ENCODE peak calls at places on chromosomes 2 and 18, in six cellular contexts. E is HFF-Myc; J is kidney; M is nephron progenitor cell; O is epithelial cell of esophagus; W is CD8-positive, alpha-beta T cell. B is an unnamed sample.

GRCh38 chr2:9993490-9994165 is 42.1 kb downstream of the GRHL1 start:
- DNase-seq in E (no peak), M (no peak), O (no peak), J (no peak), W (no peak), B (no peak)

GRCh38 chr2:6692819-6693218 is 172.9 kb downstream of the CMPK2 start:
- DNase-seq in J (no peak), O (no peak), W (no peak), M (no peak), E (no peak), B (no peak)

GRCh38 chr2:46718797-46719196 is 196.8 kb downstream of the MCFD2 start:
- DNase-seq in O (no peak), J (no peak), E (no peak), M (no peak), W (no peak), B (no peak)

GRCh38 chr2:6025391-6025790 is 333.2 kb downstream of the SOX11 start:
- DNase-seq in O (no peak), W (no peak), J (no peak), M (no peak), E (no peak), B (no peak)

GRCh38 chr2:33118648-33119047 is 171.9 kb downstream of the LTBP1 start:
- DNase-seq in O (peak; percentile 24), W (no peak), J (no peak), E (no peak), M (no peak), B (no peak)

GRCh38 chr18:73366713-73367112 is 498.9 kb upstream of the NETO1 start:
- DNase-seq in M (no peak), O (no peak), W (no peak), E (no peak), J (no peak), B (no peak)

GRCh38 chr2:145800201-145801091 is 1280.5 kb upstream of the ZEB2 start:
- DNase-seq in J (no peak), E (no peak), O (peak; percentile 99), W (no peak), M (no peak), B (no peak)

GRCh38 chr2:214830794-214831346 is 21.4 kb upstream of the BARD1 start:
- DNase-seq in E (no peak), W (no peak), O (peak; percentile 59), J (no peak), M (no peak), B (peak; percentile 17)

GRCh38 chr18:22494771-22495170 is 77.1 kb upstream of the CTAGE1 start:
- DNase-seq in E (no peak), O (peak; percentile 35), M (no peak), W (no peak), J (no peak), B (no peak)

GRCh38 chr2:233811732-233812131 is 33.6 kb downstream of the MROH2A start:
- DNase-seq in J (peak; percentile 40), M (no peak), W (no peak), E (no peak), O (no peak), B (no peak)

GRCh38 chr18:8424917-8425725 is 184.1 kb upstream of the RAB12 start:
- DNase-seq in E (peak; percentile 49), J (no peak), O (peak; percentile 94), W (no peak), M (no peak), B (no peak)

GRCh38 chr2:241851325-241852115 is 7.2 kb downstream of the PDCD1 start:
- DNase-seq in J (no peak), E (no peak), O (no peak), M (no peak), W (no peak), B (no peak)

GRCh38 chr2:183610724-183611123 is 486.5 kb downstream of the NUP35 start:
- DNase-seq in E (no peak), O (no peak), J (no peak), W (no peak), M (no peak), B (no peak)

GRCh38 chr2:201857326-201857725 is 51.0 kb downstream of the CDK15 start:
- DNase-seq in J (no peak), W (no peak), M (no peak), E (no peak), O (no peak), B (no peak)

GRCh38 chr2:241772063-241772499 is 4.5 kb upstream of the GAL3ST2 start:
- DNase-seq in J (no peak), M (no peak), O (no peak), W (no peak), E (no peak), B (peak; percentile 50)

GRCh38 chr18:8097942-8098341 is 511.3 kb upstream of the RAB12 start:
- DNase-seq in O (no peak), E (no peak), M (no peak), J (no peak), W (no peak), B (no peak)

GRCh38 chr2:210517169-210517693 is 39.2 kb upstream of the CPS1 start:
- DNase-seq in M (no peak), W (no peak), E (no peak), O (no peak), J (no peak), B (peak; percentile 37)

GRCh38 chr2:182366625-182367024 is 60.2 kb downstream of the PDE1A start:
- DNase-seq in E (no peak), J (no peak), W (no peak), O (no peak), M (no peak), B (no peak)

GRCh38 chr2:229206548-229206947 is 64.5 kb downstream of the PID1 start:
- DNase-seq in E (no peak), W (no peak), M (no peak), J (no peak), O (no peak), B (no peak)

GRCh38 chr2:158179660-158180059 is 78.0 kb downstream of the UPP2 start:
- DNase-seq in J (no peak), E (no peak), O (peak; percentile 43), W (no peak), M (no peak), B (no peak)

GRCh38 chr2:224518806-224519580 is 66.2 kb downstream of the CUL3 start:
- DNase-seq in O (peak; percentile 74), W (no peak), M (no peak), J (no peak), E (no peak), B (no peak)

GRCh38 chr2:109375131-109375561 is 238.6 kb downstream of the SEPTIN10 start:
- DNase-seq in M (no peak), J (peak; percentile 2), W (no peak), E (no peak), O (no peak), B (no peak)

GRCh38 chr2:205903549-205904129 is 182.3 kb downstream of the INO80D start:
- DNase-seq in M (peak; percentile 23), J (no peak), E (no peak), W (no peak), O (peak; percentile 30), B (peak; percentile 63)

GRCh38 chr2:217946071-217946470 is 56.7 kb downstream of the TNS1 start:
- DNase-seq in E (no peak), M (no peak), J (no peak), W (no peak), O (no peak), B (no peak)

GRCh38 chr2:217948897-217949296 is 53.9 kb downstream of the TNS1 start:
- DNase-seq in E (no peak), J (no peak), W (no peak), O (no peak), M (no peak), B (no peak)

GRCh38 chr2:217949448-217949847 is 53.3 kb downstream of the TNS1 start:
- DNase-seq in J (no peak), O (no peak), E (no peak), M (no peak), W (no peak), B (no peak)

GRCh38 chr2:217948341-217948791 is 54.4 kb downstream of the TNS1 start:
- DNase-seq in J (no peak), W (no peak), M (no peak), E (no peak), O (no peak), B (no peak)

GRCh38 chr2:217947341-217948316 is 55.2 kb downstream of the TNS1 start:
- DNase-seq in O (no peak), J (no peak), W (no peak), E (no peak), M (no peak), B (peak; percentile 59)
- TF ChIP-seq CTCF in O (peak; percentile 9), J (no peak), W (no peak), E (no peak), M (no peak), B (peak; percentile 16)

DNA sequence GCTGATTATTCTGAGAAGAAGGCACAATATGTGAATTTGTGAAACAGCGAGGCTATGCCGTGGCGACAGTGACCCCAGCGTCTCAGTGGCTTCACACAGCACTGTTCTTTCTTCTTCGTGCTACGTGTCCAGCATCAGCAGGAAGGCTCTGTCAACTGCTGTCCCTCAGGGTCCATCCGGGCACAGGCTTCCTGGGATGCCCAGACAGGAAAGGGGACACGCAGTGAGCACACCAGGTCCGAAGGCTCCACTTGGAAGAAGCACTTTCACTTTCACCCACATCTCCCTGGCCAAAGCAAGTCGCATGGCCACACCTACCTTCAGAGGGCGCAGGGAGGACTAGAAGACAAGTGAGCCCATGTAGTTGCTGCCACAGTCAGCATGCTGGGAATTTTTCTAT is 47.3 kb downstream of the PTGR3 start:
- DNase-seq in J (no peak), E (no peak), O (no peak), W (peak; percentile 33), M (no peak), B (peak; percentile 5)
- TF ChIP-seq CTCF in J (no peak), E (no peak), O (no peak), W (no peak), M (no peak), B (no peak)

GRCh38 chr2:99088017-99088416 is 53.5 kb upstream of the C2orf15 start:
- DNase-seq in J (no peak), M (no peak), O (no peak), E (no peak), W (no peak), B (no peak)

GRCh38 chr2:99086385-99086784 is 55.1 kb upstream of the C2orf15 start:
- DNase-seq in W (no peak), M (no peak), O (no peak), J (no peak), E (no peak), B (no peak)

GRCh38 chr2:99081886-99082285 is 59.6 kb upstream of the C2orf15 start:
- DNase-seq in W (no peak), E (no peak), J (no peak), O (no peak), M (no peak), B (no peak)

GRCh38 chr2:99084256-99084655 is 57.3 kb upstream of the C2orf15 start:
- DNase-seq in E (no peak), J (no peak), M (no peak), W (no peak), O (no peak), B (no peak)

DNA sequence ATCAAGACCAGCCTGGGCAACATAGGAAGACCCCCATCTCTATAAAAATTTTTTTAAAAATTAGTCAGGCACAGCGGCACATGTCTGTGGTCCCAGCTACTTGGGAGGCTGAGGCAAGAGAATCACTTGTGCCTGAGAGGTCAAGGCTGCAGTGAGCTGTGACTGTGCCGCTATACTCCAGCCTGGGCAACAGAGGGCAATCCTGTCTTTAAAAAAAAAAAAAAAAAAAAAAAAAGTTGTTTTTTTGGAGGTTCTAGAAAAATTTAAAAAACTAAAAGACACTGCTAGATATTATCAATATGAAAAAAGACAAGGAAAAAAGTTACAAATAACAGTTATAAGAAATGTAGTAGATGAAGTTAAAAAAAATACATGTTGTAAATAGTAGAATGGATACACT is 56.1 kb upstream of the C2orf15 start:
- DNase-seq in W (peak; percentile 15), J (no peak), E (no peak), M (peak; percentile 13), O (peak; percentile 33), B (no peak)
- TF ChIP-seq CTCF in W (peak; percentile 44), J (peak; percentile 34), E (peak; percentile 37), M (no peak), O (peak; percentile 44), B (peak; percentile 60)

GRCh38 chr2:219541611-219542180 is 1.9 kb downstream of the CHPF start:
- DNase-seq in E (no peak), O (peak; percentile 93), M (peak; percentile 87), J (peak; percentile 95), W (peak; percentile 87), B (peak; percentile 89)
- TF ChIP-seq CTCF in E (peak; percentile 80), O (peak; percentile 88), M (peak; percentile 99), J (peak; percentile 82), W (peak; percentile 100), B (peak; percentile 94)